ENCODE peak calls at places on chromosomes 4 and X, in eight cellular contexts. E is NCI-H1092 treated with DMSO at 0.1 percent for 48 hours, P is tibial artery, M is NCI-H1694 treated with DMSO at 0.1 percent for 48 hours, Y is T-helper 17 cell, A is GM06990, Q is lung, W is transverse colon. X is an unnamed sample.

GRCh38 chr4:89056953-89057398 is at the start of gene FAM13A:
- DNase-seq in E (peak), P (peak), M (peak), Y (no peak), A (no peak), Q (peak), W (peak), X (no peak)

GRCh38 chr4:40190880-40191815 is 5.7 kb upstream of the RHOH start:
- DNase-seq in E (peak), P (no peak), M (no peak), Y (no peak), A (no peak), Q (no peak), W (no peak), X (no peak)

GRCh38 chrX:55754861-55755294 is 37.3 kb downstream of the RRAGB start:
- DNase-seq in E (no peak), P (no peak), M (no peak), Y (no peak), A (peak), Q (no peak), W (no peak), X (no peak)

GRCh38 chrX:74371823-74372222 is 49.5 kb upstream of the SLC16A2 start:
- DNase-seq in E (no peak), P (no peak), M (no peak), Y (no peak), A (no peak), Q (no peak), W (no peak), X (no peak)

GRCh38 chrX:140038842-140039241 is 73.5 kb upstream of the CXorf66 start:
- DNase-seq in E (no peak), P (no peak), M (no peak), Y (no peak), A (no peak), Q (no peak), W (no peak), X (no peak)

GRCh38 chrX:125646195-125646594 is 326.5 kb downstream of the TEX13C start:
- DNase-seq in E (no peak), P (no peak), M (no peak), Y (no peak), A (no peak), Q (no peak), W (no peak), X (no peak)

GRCh38 chrX:154370882-154371770 is 3.3 kb downstream of the FLNA start:
- DNase-seq in E (peak), P (peak), M (peak), Y (peak), A (peak), Q (peak), W (peak), X (peak)

GRCh38 chr4:105605493-105605892 is 53.1 kb downstream of the ARHGEF38 start:
- DNase-seq in E (peak), P (no peak), M (peak), Y (no peak), A (peak), Q (no peak), W (no peak), X (no peak)

GRCh38 chr4:152161676-152162330 is 374.1 kb downstream of the FBXW7 start:
- DNase-seq in E (no peak), P (no peak), M (no peak), Y (no peak), A (no peak), Q (no peak), W (no peak), X (no peak)

GRCh38 chr4:10396181-10396580 is 61.0 kb downstream of the ZNF518B start:
- DNase-seq in E (no peak), P (no peak), M (no peak), Y (no peak), A (no peak), Q (no peak), W (no peak), X (no peak)

GRCh38 chrX:22220941-22221340 is 51.8 kb upstream of the CBLL2 start:
- DNase-seq in E (no peak), P (no peak), M (no peak), Y (no peak), A (no peak), Q (no peak), W (no peak), X (no peak)

GRCh38 chrX:116462843-116463242 is at the start of gene CT83:
- DNase-seq in E (no peak), P (no peak), M (no peak), Y (no peak), A (no peak), Q (no peak), W (no peak), X (no peak)

GRCh38 chr4:118842055-118842454 is 6.1 kb upstream of the SEC24D start:
- DNase-seq in E (no peak), P (no peak), M (no peak), Y (no peak), A (no peak), Q (no peak), W (no peak), X (no peak)

GRCh38 chr4:13559414-13559813 is 15.1 kb upstream of the NKX3-2 start:
- DNase-seq in E (no peak), P (no peak), M (no peak), Y (no peak), A (no peak), Q (no peak), W (no peak), X (no peak)

GRCh38 chr4:40720351-40720750 is 29.4 kb upstream of the NSUN7 start:
- DNase-seq in E (no peak), P (no peak), M (no peak), Y (no peak), A (no peak), Q (no peak), W (no peak), X (no peak)

GRCh38 chr4:25913056-25913850 is 767 bp upstream of the SMIM20 start:
- DNase-seq in E (no peak), P (peak), M (no peak), Y (peak), A (no peak), Q (peak), W (peak), X (peak)